ENCODE peak calls at places on chromosomes 7 and 10, in five cellular contexts. One of them, this sample, is unnamed.

GRCh38 chr7:726854-727103 is 280 bp downstream of the DNAAF5 start:
- DNase-seq in T-helper 1 cell: no peak
- DNase-seq in AG10803: no peak
- DNase-seq in fibroblast of lung: no peak
- DNase-seq in nucleus accumbens: no peak
- DNase-seq in this sample: no peak

GRCh38 chr10:80429521-80429966 is 21.2 kb downstream of the PRXL2A start:
- DNase-seq in T-helper 1 cell: no peak
- DNase-seq in AG10803: no peak
- DNase-seq in fibroblast of lung: no peak
- DNase-seq in nucleus accumbens: no peak
- DNase-seq in this sample: no peak

GRCh38 chr10:50605280-50606270 is 18.2 kb downstream of the SGMS1 start:
- DNase-seq in T-helper 1 cell: no peak
- DNase-seq in AG10803: peak
- DNase-seq in fibroblast of lung: peak
- DNase-seq in nucleus accumbens: no peak
- DNase-seq in this sample: no peak

GRCh38 chr7:150567846-150568245 is 656 bp downstream of the GIMAP4 start:
- DNase-seq in T-helper 1 cell: no peak
- DNase-seq in AG10803: no peak
- DNase-seq in fibroblast of lung: no peak
- DNase-seq in nucleus accumbens: no peak
- DNase-seq in this sample: no peak

GRCh38 chr10:43595739-43596298 is 10.4 kb upstream of the ZNF485 start:
- DNase-seq in T-helper 1 cell: no peak
- DNase-seq in AG10803: no peak
- DNase-seq in fibroblast of lung: no peak
- DNase-seq in nucleus accumbens: no peak
- DNase-seq in this sample: no peak

GRCh38 chr10:64505496-64505895 is 984.3 kb downstream of the REEP3 start:
- DNase-seq in T-helper 1 cell: no peak
- DNase-seq in AG10803: no peak
- DNase-seq in fibroblast of lung: no peak
- DNase-seq in nucleus accumbens: no peak
- DNase-seq in this sample: no peak

GRCh38 chr7:30721211-30721610 is 30.7 kb upstream of the INMT start:
- DNase-seq in T-helper 1 cell: no peak
- DNase-seq in AG10803: no peak
- DNase-seq in fibroblast of lung: no peak
- DNase-seq in nucleus accumbens: no peak
- DNase-seq in this sample: no peak

GRCh38 chr10:84177541-84178386 is 4.2 kb downstream of the GPR15LG start:
- DNase-seq in T-helper 1 cell: no peak
- DNase-seq in AG10803: no peak
- DNase-seq in fibroblast of lung: no peak
- DNase-seq in nucleus accumbens: no peak
- DNase-seq in this sample: no peak

GRCh38 chr7:77330169-77330882 is 85.8 kb downstream of the GSAP start:
- DNase-seq in T-helper 1 cell: no peak
- DNase-seq in AG10803: peak
- DNase-seq in fibroblast of lung: no peak
- DNase-seq in nucleus accumbens: no peak
- DNase-seq in this sample: no peak

GRCh38 chr7:155401884-155402283 is 56.0 kb upstream of the EN2 start:
- DNase-seq in T-helper 1 cell: no peak
- DNase-seq in AG10803: no peak
- DNase-seq in fibroblast of lung: no peak
- DNase-seq in nucleus accumbens: no peak
- DNase-seq in this sample: no peak

GRCh38 chr7:158973440-158973839 is 117.1 kb downstream of the DYNC2I1 start:
- DNase-seq in T-helper 1 cell: peak
- DNase-seq in AG10803: no peak
- DNase-seq in fibroblast of lung: no peak
- DNase-seq in nucleus accumbens: no peak
- DNase-seq in this sample: no peak

GRCh38 chr7:55046582-55047347 is 27.9 kb downstream of the EGFR start:
- DNase-seq in T-helper 1 cell: no peak
- DNase-seq in AG10803: peak
- DNase-seq in fibroblast of lung: no peak
- DNase-seq in nucleus accumbens: no peak
- DNase-seq in this sample: no peak

GRCh38 chr10:14670551-14671240 is 104.0 kb downstream of the FAM107B start:
- DNase-seq in T-helper 1 cell: no peak
- DNase-seq in AG10803: peak
- DNase-seq in fibroblast of lung: peak
- DNase-seq in nucleus accumbens: no peak
- DNase-seq in this sample: peak

GRCh38 chr10:96850825-96851224 is 18.7 kb downstream of the LCOR start:
- DNase-seq in T-helper 1 cell: no peak
- DNase-seq in AG10803: peak
- DNase-seq in fibroblast of lung: peak
- DNase-seq in nucleus accumbens: no peak
- DNase-seq in this sample: no peak

GRCh38 chr7:36291387-36292316 is 98.0 kb upstream of the ANLN start:
- DNase-seq in T-helper 1 cell: peak
- DNase-seq in AG10803: peak
- DNase-seq in fibroblast of lung: peak
- DNase-seq in nucleus accumbens: peak
- DNase-seq in this sample: peak

GRCh38 chr10:5462841-5463293 is 36.5 kb downstream of the CALML5 start:
- DNase-seq in T-helper 1 cell: no peak
- DNase-seq in AG10803: no peak
- DNase-seq in fibroblast of lung: no peak
- DNase-seq in nucleus accumbens: no peak
- DNase-seq in this sample: no peak

GRCh38 chr10:132376394-132376851 is 20.6 kb upstream of the PWWP2B start:
- DNase-seq in T-helper 1 cell: no peak
- DNase-seq in AG10803: no peak
- DNase-seq in fibroblast of lung: no peak
- DNase-seq in nucleus accumbens: no peak
- DNase-seq in this sample: no peak

GRCh38 chr7:158419238-158419785 is 168.3 kb downstream of the PTPRN2 start:
- DNase-seq in T-helper 1 cell: no peak
- DNase-seq in AG10803: no peak
- DNase-seq in fibroblast of lung: no peak
- DNase-seq in nucleus accumbens: no peak
- DNase-seq in this sample: no peak

GRCh38 chr10:11440250-11441150 is 170.9 kb downstream of the USP6NL start:
- DNase-seq in T-helper 1 cell: no peak
- DNase-seq in AG10803: no peak
- DNase-seq in fibroblast of lung: no peak
- DNase-seq in nucleus accumbens: peak
- DNase-seq in this sample: no peak

GRCh38 chr7:151351967-151352366 is 10.4 kb downstream of the NUB1 start:
- DNase-seq in T-helper 1 cell: peak
- DNase-seq in AG10803: no peak
- DNase-seq in fibroblast of lung: no peak
- DNase-seq in nucleus accumbens: no peak
- DNase-seq in this sample: no peak

GRCh38 chr7:141587304-141587703 is 36.1 kb downstream of the AGK start:
- DNase-seq in T-helper 1 cell: no peak
- DNase-seq in AG10803: no peak
- DNase-seq in fibroblast of lung: no peak
- DNase-seq in nucleus accumbens: no peak
- DNase-seq in this sample: no peak

GRCh38 chr7:644381-645305 is 81.9 kb upstream of the DNAAF5 start:
- DNase-seq in T-helper 1 cell: no peak
- DNase-seq in AG10803: no peak
- DNase-seq in fibroblast of lung: no peak
- DNase-seq in nucleus accumbens: no peak
- DNase-seq in this sample: no peak

This sample was measured in globus pallidus.